ENCODE peak calls at places on chromosome 13, in ten cellular contexts. E is foreskin fibroblast, N is astrocyte of the spinal cord, R is left lung, F is adrenal gland, I is brain microvascular endothelial cell, K is tibial artery, P is AG09319, S is fibroblast of mammary gland, J is pancreas. U is an unnamed sample.

GRCh38 chr13:51420681-51421476 is 32.0 kb downstream of the INTS6 start:
- DNase-seq in E (no peak), N (no peak), R (no peak), F (no peak), I (no peak), K (no peak), P (no peak), S (no peak), J (no peak), U (no peak)

GRCh38 chr13:98912846-98913245 is 65.0 kb downstream of the DOCK9 start:
- DNase-seq in E (no peak), N (no peak), R (no peak), F (no peak), I (no peak), K (no peak), P (no peak), S (no peak), J (no peak), U (no peak)

GRCh38 chr13:99366075-99366987 is 59.1 kb upstream of the GPR183 start:
- DNase-seq in E (no peak), N (no peak), R (no peak), F (no peak), I (no peak), K (no peak), P (no peak), S (no peak), J (no peak), U (no peak)

GRCh38 chr13:47066261-47066660 is 169.4 kb upstream of the HTR2A start:
- DNase-seq in E (no peak), N (peak; percentile 45), R (no peak), F (no peak), I (no peak), K (no peak), P (no peak), S (peak; percentile 54), J (no peak), U (no peak)

GRCh38 chr13:62613819-62614218 is 1198.2 kb upstream of the PCDH20 start:
- DNase-seq in E (no peak), N (no peak), R (no peak), F (no peak), I (no peak), K (no peak), P (no peak), S (no peak), J (no peak), U (no peak)

GRCh38 chr13:76229281-76229680 is 593.2 kb downstream of the LMO7 start:
- DNase-seq in E (no peak), N (no peak), R (no peak), F (no peak), I (no peak), K (no peak), P (no peak), S (no peak), J (no peak), U (no peak)

GRCh38 chr13:43804461-43805070 is 17.8 kb upstream of the ENOX1 start:
- DNase-seq in E (peak; percentile 66), N (peak; percentile 88), R (no peak), F (no peak), I (peak; percentile 76), K (no peak), P (no peak), S (peak; percentile 89), J (no peak), U (peak; percentile 31)

GRCh38 chr13:69706807-69707206 is 400.8 kb upstream of the ATXN8OS start:
- DNase-seq in E (no peak), N (no peak), R (no peak), F (no peak), I (no peak), K (no peak), P (no peak), S (no peak), J (no peak), U (no peak)

GRCh38 chr13:20127263-20127562 is 33.6 kb downstream of the GJA3 start:
- DNase-seq in E (no peak), N (no peak), R (no peak), F (no peak), I (no peak), K (no peak), P (no peak), S (no peak), J (no peak), U (no peak)

GRCh38 chr13:84653915-84654534 is 771.8 kb upstream of the SLITRK1 start:
- DNase-seq in E (no peak), N (no peak), R (no peak), F (no peak), I (no peak), K (no peak), P (no peak), S (no peak), J (no peak), U (no peak)

GRCh38 chr13:37074703-37075102 is 15.2 kb upstream of the SUPT20H start:
- DNase-seq in E (no peak), N (peak; percentile 55), R (no peak), F (no peak), I (no peak), K (no peak), P (no peak), S (peak; percentile 55), J (no peak), U (no peak)
- TF ChIP-seq CTCF in E (no peak), N (peak; percentile 22), R (peak; percentile 18), F (peak; percentile 38), I (peak; percentile 12), K (peak; percentile 51), P (peak; percentile 21), S (peak; percentile 37), J (peak; percentile 24), U (no peak)

GRCh38 chr13:39599842-39600241 is 3.2 kb downstream of the LHFPL6 start:
- DNase-seq in E (peak; percentile 63), N (peak; percentile 21), R (no peak), F (no peak), I (no peak), K (no peak), P (no peak), S (peak; percentile 80), J (no peak), U (no peak)

GRCh38 chr13:39602614-39603366 is at the start of gene LHFPL6:
- DNase-seq in E (peak; percentile 83), N (peak; percentile 83), R (peak; percentile 92), F (peak; percentile 82), I (peak; percentile 77), K (peak; percentile 86), P (peak; percentile 47), S (peak; percentile 69), J (peak; percentile 57), U (peak; percentile 36)

GRCh38 chr13:39601636-39602035 is 1.4 kb downstream of the LHFPL6 start:
- DNase-seq in E (no peak), N (no peak), R (no peak), F (no peak), I (no peak), K (no peak), P (no peak), S (no peak), J (no peak), U (no peak)

GRCh38 chr13:39602277-39602613 is 748 bp downstream of the LHFPL6 start:
- DNase-seq in E (no peak), N (no peak), R (no peak), F (no peak), I (no peak), K (no peak), P (no peak), S (peak; percentile 11), J (no peak), U (no peak)

GRCh38 chr13:39600766-39601165 is 2.2 kb downstream of the LHFPL6 start:
- DNase-seq in E (peak; percentile 37), N (peak; percentile 47), R (no peak), F (no peak), I (peak; percentile 24), K (peak; percentile 54), P (no peak), S (peak; percentile 48), J (no peak), U (no peak)
- TF ChIP-seq CTCF in E (peak; percentile 30), N (peak; percentile 48), R (no peak), F (no peak), I (peak; percentile 61), K (peak; percentile 32), P (peak; percentile 54), S (peak; percentile 42), J (no peak), U (no peak)

GRCh38 chr13:109764474-109765292 is 21.7 kb downstream of the IRS2 start:
- DNase-seq in E (peak; percentile 80), N (peak; percentile 38), R (no peak), F (no peak), I (no peak), K (no peak), P (no peak), S (peak; percentile 59), J (no peak), U (no peak)
- TF ChIP-seq CTCF in E (peak; percentile 5), N (peak; percentile 35), R (no peak), F (peak; percentile 19), I (peak; percentile 62), K (no peak), P (peak; percentile 15), S (peak; percentile 26), J (no peak), U (no peak)

GRCh38 chr13:94657167-94657566 is 55.2 kb downstream of the SOX21 start:
- DNase-seq in E (no peak), N (no peak), R (no peak), F (no peak), I (peak; percentile 10), K (no peak), P (no peak), S (peak; percentile 69), J (no peak), U (no peak)

GRCh38 chr13:94658926-94659649 is 53.3 kb downstream of the SOX21 start:
- DNase-seq in E (no peak), N (no peak), R (no peak), F (no peak), I (no peak), K (no peak), P (no peak), S (peak; percentile 5), J (no peak), U (no peak)

GRCh38 chr13:94661396-94661795 is 50.9 kb downstream of the SOX21 start:
- DNase-seq in E (no peak), N (no peak), R (no peak), F (no peak), I (no peak), K (no peak), P (no peak), S (no peak), J (no peak), U (no peak)

GRCh38 chr13:94662274-94662945 is 49.9 kb downstream of the SOX21 start:
- DNase-seq in E (no peak), N (no peak), R (no peak), F (no peak), I (no peak), K (no peak), P (no peak), S (no peak), J (no peak), U (no peak)

DNA sequence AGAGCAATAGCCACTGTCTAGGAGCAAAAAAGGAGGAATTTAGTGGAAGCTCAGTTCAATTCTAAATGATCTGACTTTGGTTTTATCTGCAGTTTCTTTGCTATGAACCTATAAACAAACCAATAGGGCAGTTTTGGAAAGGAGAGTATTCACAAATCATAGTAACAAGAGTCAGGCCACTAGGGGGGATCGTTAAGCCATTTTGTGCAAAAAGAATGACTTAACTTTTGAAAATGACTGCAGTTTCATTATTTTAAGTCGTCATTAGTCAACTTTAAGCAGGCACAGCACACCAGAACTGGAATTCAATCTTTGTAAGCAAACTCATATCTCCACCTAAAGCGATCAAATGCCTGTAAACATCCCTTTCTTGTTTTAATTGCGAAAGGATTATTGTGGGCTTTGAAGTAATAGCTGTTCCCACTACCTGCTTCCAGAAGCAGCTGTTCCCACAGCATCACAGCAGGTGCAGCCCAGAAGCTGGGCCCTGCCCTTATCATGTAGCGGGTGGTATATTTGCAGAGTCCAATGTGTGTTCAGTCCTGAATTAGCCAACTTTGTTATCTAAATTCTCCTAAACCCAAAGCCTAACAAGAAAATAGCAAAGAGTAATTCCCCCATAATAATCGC is 51.5 kb downstream of the SOX21 start:
- DNase-seq in E (no peak), N (peak; percentile 34), R (no peak), F (no peak), I (peak; percentile 27), K (no peak), P (no peak), S (peak; percentile 43), J (no peak), U (no peak)
- TF ChIP-seq CTCF in E (peak; percentile 40), N (peak; percentile 39), R (peak; percentile 11), F (no peak), I (peak; percentile 42), K (no peak), P (peak; percentile 35), S (peak; percentile 43), J (no peak), U (no peak)